ENCODE peak calls at places on chromosomes 12 and 14, in ten cellular contexts. Y is H1; T is stomach; G is transverse colon; W is CD4-positive, alpha-beta memory T cell; C is uterus; B is CD8-positive, alpha-beta memory T cell; Q is small intestine; J is adrenal gland; E is CD8-positive, alpha-beta T cell. F is an unnamed sample. For H3K4me1 and H3K27me3, the result is how much of the 10 kb centered on the place peaks cover.

GRCh38 chr12:3534511-3534910 is 43.5 kb downstream of the PRMT8 start:
- DNase-seq in Y (peak), T (no peak), G (no peak), W (no peak), C (no peak), B (no peak), Q (no peak), J (no peak), E (no peak), F (no peak)

GRCh38 chr14:103522028-103522581 is 525 bp downstream of the CKB start:
- DNase-seq in Y (peak), T (no peak), G (no peak), W (no peak), C (peak), B (no peak), Q (no peak), J (no peak), E (no peak), F (no peak)

GRCh38 chr14:84025258-84026012 is 1504.5 kb upstream of the FLRT2 start:
- DNase-seq in Y (no peak), T (peak), G (no peak), W (no peak), C (no peak), B (no peak), Q (no peak), J (no peak), E (no peak), F (no peak)

GRCh38 chr14:30165255-30165654 is 237.6 kb upstream of the PRKD1 start:
- DNase-seq in Y (no peak), T (no peak), G (no peak), W (no peak), C (no peak), B (no peak), Q (no peak), J (no peak), E (no peak), F (no peak)

GRCh38 chr12:119259483-119259882 is 75.0 kb upstream of the CCDC60 start:
- DNase-seq in Y (no peak), T (no peak), G (no peak), W (no peak), C (no peak), B (no peak), Q (no peak), J (no peak), E (no peak), F (no peak)

GRCh38 chr12:124607681-124608425 is 40.4 kb upstream of the NCOR2 start:
- DNase-seq in Y (no peak), T (no peak), G (no peak), W (no peak), C (no peak), B (no peak), Q (no peak), J (no peak), E (no peak), F (no peak)

GRCh38 chr14:89660183-89660582 is 243.2 kb upstream of the FOXN3 start:
- DNase-seq in Y (no peak), T (no peak), G (no peak), W (no peak), C (peak), B (no peak), Q (no peak), J (no peak), E (no peak), F (peak)

GRCh38 chr12:97642906-97643305 is 180.3 kb downstream of the RMST start:
- DNase-seq in Y (no peak), T (no peak), G (no peak), W (no peak), C (no peak), B (no peak), Q (no peak), J (no peak), E (no peak), F (no peak)

GRCh38 chr14:49977126-49977841 is 84.4 kb downstream of the ARF6 start:
- DNase-seq in Y (no peak), T (no peak), G (no peak), W (peak), C (no peak), B (peak), Q (peak), J (no peak), E (peak), F (no peak)

GRCh38 chr14:35506927-35507326 is 27.0 kb upstream of the INSM2 start:
- DNase-seq in Y (no peak), T (no peak), G (no peak), W (no peak), C (no peak), B (no peak), Q (no peak), J (no peak), E (no peak), F (no peak)

GRCh38 chr14:53613404-53614253 is 343.0 kb downstream of the BMP4 start:
- DNase-seq in Y (no peak), T (no peak), G (peak), W (no peak), C (no peak), B (no peak), Q (peak), J (no peak), E (no peak), F (no peak)

GRCh38 chr14:21084396-21084795 is 14.1 kb downstream of the ZNF219 start:
- DNase-seq in Y (no peak), T (no peak), G (no peak), W (no peak), C (no peak), B (no peak), Q (no peak), J (no peak), E (no peak), F (no peak)

GRCh38 chr14:67650694-67651093 is 23.7 kb downstream of the VTI1B start:
- DNase-seq in Y (no peak), T (no peak), G (no peak), W (no peak), C (no peak), B (no peak), Q (no peak), J (no peak), E (no peak), F (no peak)

GRCh38 chr12:60072911-60073310 is 477.1 kb downstream of the SLC16A7 start:
- DNase-seq in Y (no peak), T (no peak), G (no peak), W (no peak), C (no peak), B (no peak), Q (no peak), J (no peak), E (no peak), F (no peak)

GRCh38 chr14:38124496-38124895 is 83.2 kb upstream of the SSTR1 start:
- DNase-seq in Y (no peak), T (no peak), G (no peak), W (no peak), C (no peak), B (no peak), Q (no peak), J (no peak), E (no peak), F (no peak)
- H3K4me1 ChIP-seq in Y (under half), T (under half), G (under half), W (under half), C (under half), B (under half), Q (under half), J (under half), E (under half), F (under half)

GRCh38 chr12:54172102-54172630 is 16.6 kb downstream of the SMUG1 start:
- DNase-seq in Y (no peak), T (no peak), G (no peak), W (no peak), C (no peak), B (no peak), Q (no peak), J (no peak), E (no peak), F (no peak)
- H3K27me3 ChIP-seq in Y (half or more), T (under half), G (half or more), W (under half), C (under half), B (under half), Q (under half), J (under half), E (under half), F (under half)

GRCh38 chr12:11730299-11731041 is 81.0 kb downstream of the ETV6 start:
- DNase-seq in Y (no peak), T (peak), G (peak), W (no peak), C (no peak), B (no peak), Q (peak), J (no peak), E (no peak), F (no peak)
- H3K4me1 ChIP-seq in Y (under half), T (half or more), G (under half), W (half or more), C (under half), B (half or more), Q (under half), J (under half), E (under half), F (under half)

DNA sequence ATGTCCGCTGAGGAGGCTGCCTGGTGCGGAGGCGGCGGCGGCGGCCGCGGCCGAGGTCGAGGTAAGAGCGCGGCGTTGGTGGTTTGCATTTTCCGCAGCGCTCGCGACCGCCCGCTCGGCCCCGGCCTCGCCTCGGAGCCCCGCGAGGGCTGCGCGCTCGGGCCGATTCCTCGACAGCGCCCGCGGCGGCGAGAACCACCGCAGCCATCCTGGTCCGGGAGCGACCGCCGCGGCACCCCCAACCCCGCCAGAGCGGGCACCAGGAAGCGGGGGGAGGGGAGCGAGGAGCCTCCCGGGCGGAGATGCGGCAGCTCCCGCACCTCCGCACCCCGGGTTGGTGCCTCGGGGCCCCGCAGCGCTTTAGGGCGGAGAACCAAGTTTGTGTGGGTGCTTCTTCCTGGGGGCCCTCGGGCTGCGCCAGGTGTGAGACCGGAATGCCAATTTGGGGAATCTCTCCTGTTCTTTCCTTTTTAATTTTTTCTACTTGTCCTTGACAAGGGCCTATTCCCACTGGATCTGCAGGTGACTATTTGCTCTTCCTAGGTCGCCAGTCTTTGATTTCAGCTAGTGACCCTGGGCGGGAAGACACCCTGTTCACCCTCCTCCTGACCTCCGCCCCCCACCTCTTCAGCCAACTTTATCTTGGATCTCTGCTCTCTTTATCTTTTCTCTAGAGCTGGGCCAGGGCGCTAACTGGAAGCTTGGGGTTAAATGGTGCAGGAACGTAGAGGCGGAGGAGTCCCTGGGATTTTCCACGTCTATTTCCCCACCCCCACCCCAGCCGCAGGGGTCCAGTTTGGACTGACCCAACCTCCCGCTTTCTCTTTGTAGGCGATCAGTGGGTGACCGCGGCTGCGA is at the start of gene SOCS2:
- DNase-seq in Y (peak), T (peak), G (peak), W (peak), C (peak), B (peak), Q (peak), J (peak), E (peak), F (no peak)
- H3K27me3 ChIP-seq in Y (under half), T (under half), G (under half), W (under half), C (under half), B (under half), Q (under half), J (under half), E (under half), F (under half)

GRCh38 chr14:104967414-104968152 is 10.6 kb downstream of the AHNAK2 start:
- DNase-seq in Y (peak), T (peak), G (no peak), W (no peak), C (peak), B (no peak), Q (no peak), J (no peak), E (no peak), F (peak)

GRCh38 chr14:104967144-104967413 is 11.1 kb downstream of the AHNAK2 start:
- DNase-seq in Y (no peak), T (no peak), G (no peak), W (no peak), C (no peak), B (no peak), Q (no peak), J (no peak), E (no peak), F (no peak)

GRCh38 chr14:104968153-104968527 is 10.0 kb downstream of the AHNAK2 start:
- DNase-seq in Y (peak), T (peak), G (peak), W (no peak), C (peak), B (no peak), Q (no peak), J (peak), E (no peak), F (no peak)

GRCh38 chr14:104965561-104966231 is 12.5 kb downstream of the AHNAK2 start:
- DNase-seq in Y (no peak), T (no peak), G (no peak), W (no peak), C (no peak), B (no peak), Q (no peak), J (no peak), E (no peak), F (no peak)

DNA sequence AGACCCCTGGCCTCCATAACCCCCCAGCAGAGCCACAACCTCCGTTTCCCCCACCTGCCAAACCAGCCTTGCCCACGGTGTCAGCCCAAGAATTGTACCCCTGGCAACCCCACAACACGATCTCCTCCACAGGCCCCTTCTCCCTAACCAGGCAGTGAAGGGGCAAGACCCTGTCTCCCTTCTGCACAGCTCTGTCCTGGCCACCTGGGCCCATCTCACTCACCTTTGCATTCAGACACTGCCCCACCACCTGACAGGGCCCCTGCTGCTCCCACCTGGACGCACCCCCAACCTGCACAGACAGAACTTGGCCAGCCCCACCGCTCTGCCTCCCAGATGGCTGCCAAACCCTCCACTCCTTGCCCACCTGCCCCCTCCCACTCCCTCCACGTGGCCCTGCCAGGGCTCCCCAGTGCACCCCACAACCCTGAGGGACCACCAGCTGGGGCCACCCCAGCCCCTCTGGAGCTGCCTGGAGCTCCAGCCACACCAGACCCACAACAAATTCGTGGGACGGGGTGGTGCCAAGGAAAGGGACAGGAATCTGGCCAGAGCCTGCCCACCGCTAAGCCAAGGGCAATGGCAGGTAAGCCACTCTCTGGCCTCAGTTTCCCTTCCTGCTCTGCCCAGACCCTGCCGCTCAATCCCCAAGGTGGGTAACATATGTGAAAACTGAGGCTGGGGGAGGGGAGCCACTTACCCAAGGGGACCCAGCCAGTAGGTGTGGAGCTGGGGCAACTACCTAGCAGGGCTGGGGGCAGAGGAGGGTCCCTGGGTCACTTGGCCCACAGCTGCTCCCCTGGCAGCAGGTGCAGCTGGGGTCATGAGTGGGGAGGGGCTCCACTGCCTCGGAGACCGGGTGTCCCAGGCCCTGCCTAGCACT is 11.7 kb downstream of the AHNAK2 start:
- DNase-seq in Y (no peak), T (no peak), G (no peak), W (no peak), C (no peak), B (no peak), Q (no peak), J (no peak), E (no peak), F (no peak)
- H3K4me1 ChIP-seq in Y (under half), T (under half), G (under half), W (under half), C (under half), B (under half), Q (under half), J (under half), E (under half), F (under half)

GRCh38 chr12:53700567-53700966 is 24.7 kb upstream of the ATP5MC2 start:
- DNase-seq in Y (no peak), T (peak), G (no peak), W (no peak), C (no peak), B (no peak), Q (no peak), J (no peak), E (no peak), F (no peak)
- H3K27me3 ChIP-seq in Y (under half), T (under half), G (half or more), W (under half), C (under half), B (half or more), Q (under half), J (under half), E (under half), F (under half)

GRCh38 chr12:105957058-105957457 is 181.7 kb downstream of the NUAK1 start:
- DNase-seq in Y (no peak), T (no peak), G (no peak), W (no peak), C (no peak), B (no peak), Q (no peak), J (no peak), E (no peak), F (no peak)
- H3K4me1 ChIP-seq in Y (under half), T (under half), G (under half), W (under half), C (under half), B (under half), Q (under half), J (under half), E (under half), F (under half)

DNA sequence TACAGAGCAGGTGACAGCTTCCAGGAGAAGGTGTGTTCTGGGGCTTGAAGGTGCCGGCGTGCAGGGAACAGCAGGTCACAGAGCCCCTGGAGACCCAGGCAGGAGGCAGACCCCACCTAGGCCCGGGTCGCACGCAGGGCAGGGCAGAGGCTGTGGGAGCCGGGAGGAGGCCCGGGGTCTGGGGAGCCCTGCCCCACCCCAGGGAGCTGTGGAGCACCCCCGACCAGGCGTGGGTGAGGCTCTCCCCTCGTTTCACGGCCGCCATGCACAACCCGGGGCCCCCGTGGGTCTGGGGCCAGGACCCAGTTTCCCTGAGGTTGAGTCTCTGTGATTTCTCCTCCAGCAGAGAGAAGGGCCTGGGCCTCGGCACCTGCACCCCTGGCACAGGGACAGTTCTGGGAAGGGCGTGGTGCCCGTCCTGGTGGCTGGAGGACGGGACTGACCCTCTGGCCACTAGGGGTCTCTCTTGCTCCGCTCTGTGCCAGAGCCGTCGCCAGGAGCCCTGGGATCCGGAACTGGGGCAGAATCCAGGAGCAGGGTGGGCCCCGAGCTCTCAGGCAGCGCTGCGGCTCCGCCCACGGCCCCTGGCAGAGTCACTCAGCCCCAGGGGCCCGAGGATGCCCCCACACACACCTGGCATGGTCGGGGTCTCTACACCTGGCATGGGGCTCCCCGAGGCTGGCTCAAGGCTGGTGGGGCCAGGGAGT is 75.2 kb upstream of the FBRSL1 start:
- DNase-seq in Y (peak), T (peak), G (peak), W (peak), C (peak), B (peak), Q (peak), J (peak), E (peak), F (peak)
- H3K27me3 ChIP-seq in Y (under half), T (under half), G (half or more), W (under half), C (under half), B (under half), Q (under half), J (under half), E (under half), F (under half)

GRCh38 chr14:24437736-24438067 is 4.9 kb downstream of the SDR39U1 start:
- DNase-seq in Y (no peak), T (no peak), G (no peak), W (no peak), C (no peak), B (no peak), Q (no peak), J (no peak), E (no peak), F (no peak)
- H3K4me1 ChIP-seq in Y (under half), T (under half), G (under half), W (under half), C (under half), B (under half), Q (under half), J (under half), E (under half), F (under half)

F was measured in gastrocnemius medialis.